ENCODE peak calls at places on chromosomes 16 and 17, in four cellular contexts. One of them, this sample, is unnamed.

GRCh38 chr16:12147681-12148479 is 171.3 kb downstream of the SNX29 start:
- DNase-seq in left ventricle myocardium inferior: peak; percentile 25
- DNase-seq in HFF-Myc: no peak
- DNase-seq in fibroblast of lung: no peak
- DNase-seq in this sample: no peak

GRCh38 chr17:45270828-45271418 is 9.0 kb upstream of the SPATA32 start:
- DNase-seq in HFF-Myc: no peak
- DNase-seq in left ventricle myocardium inferior: no peak
- DNase-seq in fibroblast of lung: no peak
- DNase-seq in this sample: no peak

GRCh38 chr16:30121741-30122620 is 1.0 kb downstream of the MAPK3 start:
- DNase-seq in HFF-Myc: no peak
- DNase-seq in fibroblast of lung: no peak
- DNase-seq in left ventricle myocardium inferior: peak; percentile 82
- DNase-seq in this sample: no peak

GRCh38 chr16:46743232-46743719 is 4.9 kb downstream of the MYLK3 start:
- DNase-seq in HFF-Myc: no peak
- DNase-seq in left ventricle myocardium inferior: peak; percentile 46
- DNase-seq in fibroblast of lung: peak; percentile 51
- DNase-seq in this sample: peak; percentile 32

GRCh38 chr17:55402374-55402773 is 19.3 kb downstream of the MMD start:
- DNase-seq in fibroblast of lung: peak; percentile 25
- DNase-seq in left ventricle myocardium inferior: no peak
- DNase-seq in HFF-Myc: no peak
- DNase-seq in this sample: no peak

GRCh38 chr17:72916991-72917390 is 175.5 kb downstream of the SLC39A11 start:
- DNase-seq in fibroblast of lung: no peak
- DNase-seq in left ventricle myocardium inferior: no peak
- DNase-seq in HFF-Myc: peak; percentile 58
- DNase-seq in this sample: peak; percentile 23

GRCh38 chr16:82715833-82716232 is 89.1 kb downstream of the CDH13 start:
- DNase-seq in HFF-Myc: no peak
- DNase-seq in fibroblast of lung: no peak
- DNase-seq in left ventricle myocardium inferior: peak; percentile 60
- DNase-seq in this sample: peak; percentile 53

GRCh38 chr17:44941712-44942331 is 5.8 kb downstream of the KIF18B start:
- DNase-seq in HFF-Myc: no peak
- DNase-seq in left ventricle myocardium inferior: no peak
- DNase-seq in fibroblast of lung: no peak
- DNase-seq in this sample: no peak

GRCh38 chr16:82195917-82196494 is 26.0 kb upstream of the MPHOSPH6 start:
- DNase-seq in left ventricle myocardium inferior: no peak
- DNase-seq in HFF-Myc: no peak
- DNase-seq in fibroblast of lung: no peak
- DNase-seq in this sample: peak; percentile 6

GRCh38 chr16:27346818-27347217 is 33.0 kb downstream of the IL4R start:
- DNase-seq in fibroblast of lung: no peak
- DNase-seq in left ventricle myocardium inferior: no peak
- DNase-seq in HFF-Myc: no peak
- DNase-seq in this sample: no peak

GRCh38 chr16:89052191-89052787 is 41.4 kb upstream of the ACSF3 start:
- DNase-seq in fibroblast of lung: peak; percentile 1
- DNase-seq in left ventricle myocardium inferior: no peak
- DNase-seq in HFF-Myc: no peak
- DNase-seq in this sample: no peak

GRCh38 chr17:38341035-38341721 is 2.6 kb downstream of the GPR179 start:
- DNase-seq in HFF-Myc: no peak
- DNase-seq in fibroblast of lung: no peak
- DNase-seq in left ventricle myocardium inferior: peak; percentile 71
- DNase-seq in this sample: peak; percentile 65

GRCh38 chr16:69039333-69039941 is 66.0 kb upstream of the HAS3 start:
- DNase-seq in HFF-Myc: no peak
- DNase-seq in fibroblast of lung: peak; percentile 52
- DNase-seq in left ventricle myocardium inferior: no peak
- DNase-seq in this sample: peak; percentile 34

GRCh38 chr17:7888184-7888920 is at the start of gene CHD3:
- DNase-seq in HFF-Myc: no peak
- DNase-seq in fibroblast of lung: no peak
- DNase-seq in left ventricle myocardium inferior: no peak
- DNase-seq in this sample: no peak

GRCh38 chr17:48612854-48613691 is 2.0 kb downstream of the HOXB8 start:
- DNase-seq in HFF-Myc: no peak
- DNase-seq in left ventricle myocardium inferior: no peak
- DNase-seq in fibroblast of lung: peak; percentile 19
- DNase-seq in this sample: peak; percentile 31

GRCh38 chr16:63776034-63776433 is 1345.8 kb downstream of the CDH11 start:
- DNase-seq in HFF-Myc: no peak
- DNase-seq in fibroblast of lung: no peak
- DNase-seq in left ventricle myocardium inferior: no peak
- DNase-seq in this sample: no peak

GRCh38 chr16:84322749-84323148 is 28.1 kb downstream of the WFDC1 start:
- DNase-seq in left ventricle myocardium inferior: no peak
- DNase-seq in fibroblast of lung: no peak
- DNase-seq in HFF-Myc: no peak
- DNase-seq in this sample: no peak

GRCh38 chr17:64938925-64939474 is 19.7 kb upstream of the LRRC37A3 start:
- DNase-seq in HFF-Myc: no peak
- DNase-seq in fibroblast of lung: no peak
- DNase-seq in left ventricle myocardium inferior: peak; percentile 39
- DNase-seq in this sample: peak; percentile 32

GRCh38 chr17:51064061-51064735 is 56.5 kb downstream of the SPAG9 start:
- DNase-seq in left ventricle myocardium inferior: no peak
- DNase-seq in fibroblast of lung: peak; percentile 73
- DNase-seq in HFF-Myc: no peak
- DNase-seq in this sample: peak; percentile 21

GRCh38 chr17:50020841-50021599 is 26.0 kb upstream of the DLX3 start:
- DNase-seq in fibroblast of lung: no peak
- DNase-seq in HFF-Myc: no peak
- DNase-seq in left ventricle myocardium inferior: no peak
- DNase-seq in this sample: no peak

GRCh38 chr17:73900516-73900915 is 256.3 kb upstream of the SDK2 start:
- DNase-seq in fibroblast of lung: no peak
- DNase-seq in left ventricle myocardium inferior: no peak
- DNase-seq in HFF-Myc: no peak
- DNase-seq in this sample: no peak

GRCh38 chr17:72255481-72255880 is 134.7 kb downstream of the SOX9 start:
- DNase-seq in HFF-Myc: no peak
- DNase-seq in left ventricle myocardium inferior: no peak
- DNase-seq in fibroblast of lung: no peak
- DNase-seq in this sample: no peak

GRCh38 chr17:73976676-73977521 is 226.6 kb upstream of the RPL38 start:
- DNase-seq in HFF-Myc: no peak
- DNase-seq in left ventricle myocardium inferior: no peak
- DNase-seq in fibroblast of lung: peak; percentile 73
- DNase-seq in this sample: no peak

GRCh38 chr17:12634789-12635414 is 30.8 kb upstream of the MYOCD start:
- DNase-seq in HFF-Myc: no peak
- DNase-seq in fibroblast of lung: no peak
- DNase-seq in left ventricle myocardium inferior: no peak
- DNase-seq in this sample: no peak

GRCh38 chr16:21300309-21301167 is 22.4 kb upstream of the CRYM start:
- DNase-seq in left ventricle myocardium inferior: peak; percentile 87
- DNase-seq in fibroblast of lung: peak; percentile 99
- DNase-seq in HFF-Myc: peak; percentile 100
- DNase-seq in this sample: peak; percentile 100

GRCh38 chr16:2773188-2773968 is 3.7 kb downstream of the ELOB start:
- DNase-seq in fibroblast of lung: peak; percentile 41
- DNase-seq in left ventricle myocardium inferior: no peak
- DNase-seq in HFF-Myc: no peak
- DNase-seq in this sample: peak; percentile 59

GRCh38 chr16:63312343-63312742 is 1276.1 kb upstream of the CDH8 start:
- DNase-seq in fibroblast of lung: no peak
- DNase-seq in HFF-Myc: no peak
- DNase-seq in left ventricle myocardium inferior: no peak
- DNase-seq in this sample: no peak

GRCh38 chr16:16092925-16093624 is 130.2 kb downstream of the ABCC6 start:
- DNase-seq in HFF-Myc: no peak
- DNase-seq in fibroblast of lung: peak; percentile 71
- DNase-seq in left ventricle myocardium inferior: no peak
- DNase-seq in this sample: peak; percentile 48

GRCh38 chr17:18043491-18043890 is 4.3 kb downstream of the GID4 start:
- DNase-seq in fibroblast of lung: peak; percentile 24
- DNase-seq in left ventricle myocardium inferior: no peak
- DNase-seq in HFF-Myc: no peak
- DNase-seq in this sample: no peak
- TF ChIP-seq CTCF in fibroblast of lung: peak; percentile 29
- TF ChIP-seq CTCF in left ventricle myocardium inferior: peak; percentile 32
- TF ChIP-seq CTCF in HFF-Myc: no peak
- TF ChIP-seq CTCF in this sample: peak; percentile 22

GRCh38 chr17:43769859-43770258 is 8.9 kb downstream of the DUSP3 start:
- DNase-seq in left ventricle myocardium inferior: no peak
- DNase-seq in HFF-Myc: no peak
- DNase-seq in fibroblast of lung: no peak
- DNase-seq in this sample: no peak

GRCh38 chr17:43769426-43769825 is 9.4 kb downstream of the DUSP3 start:
- DNase-seq in left ventricle myocardium inferior: no peak
- DNase-seq in fibroblast of lung: no peak
- DNase-seq in HFF-Myc: no peak
- DNase-seq in this sample: no peak

GRCh38 chr17:43767713-43768059 is 9.1 kb upstream of the SOST start:
- DNase-seq in left ventricle myocardium inferior: no peak
- DNase-seq in HFF-Myc: no peak
- DNase-seq in fibroblast of lung: no peak
- DNase-seq in this sample: no peak

GRCh38 chr17:43768382-43768781 is 9.8 kb upstream of the SOST start:
- DNase-seq in fibroblast of lung: no peak
- DNase-seq in HFF-Myc: no peak
- DNase-seq in left ventricle myocardium inferior: peak; percentile 75
- DNase-seq in this sample: no peak

DNA sequence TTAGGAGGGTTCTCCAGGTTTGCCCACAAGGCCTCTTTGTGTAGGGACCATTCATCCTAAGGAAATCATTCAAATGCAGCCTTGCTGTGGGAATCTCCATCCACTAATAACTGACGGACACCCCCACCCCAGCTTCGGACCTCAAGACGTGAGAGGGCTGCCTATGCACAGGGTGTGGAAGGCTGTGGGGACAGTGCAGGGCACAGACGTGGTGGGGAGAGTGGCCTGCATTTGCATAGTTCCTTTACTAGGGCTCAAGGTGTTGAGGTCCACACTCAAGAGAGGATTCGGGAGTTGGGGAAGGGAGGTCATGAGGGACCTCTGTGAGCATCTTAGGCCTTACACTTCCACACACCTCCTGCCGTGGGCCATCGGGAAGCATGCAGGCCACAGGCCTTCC is 9.8 kb downstream of the DUSP3 start:
- DNase-seq in fibroblast of lung: no peak
- DNase-seq in HFF-Myc: no peak
- DNase-seq in left ventricle myocardium inferior: no peak
- DNase-seq in this sample: no peak
- H3K4me3 ChIP-seq in fibroblast of lung: no peak overlapping the region
- H3K4me3 ChIP-seq in HFF-Myc: no peak overlapping the region
- H3K4me3 ChIP-seq in left ventricle myocardium inferior: no peak overlapping the region
- H3K4me3 ChIP-seq in this sample: no peak overlapping the region

GRCh38 chr16:75151798-75152197 is 3.5 kb downstream of the ZFP1 start:
- DNase-seq in fibroblast of lung: no peak
- DNase-seq in HFF-Myc: no peak
- DNase-seq in left ventricle myocardium inferior: no peak
- DNase-seq in this sample: no peak

GRCh38 chr16:75152635-75153034 is 4.3 kb downstream of the ZFP1 start:
- DNase-seq in fibroblast of lung: no peak
- DNase-seq in left ventricle myocardium inferior: no peak
- DNase-seq in HFF-Myc: no peak
- DNase-seq in this sample: no peak

GRCh38 chr16:75147968-75148310 is 385 bp upstream of the ZFP1 start:
- DNase-seq in left ventricle myocardium inferior: no peak
- DNase-seq in fibroblast of lung: no peak
- DNase-seq in HFF-Myc: no peak
- DNase-seq in this sample: no peak

GRCh38 chr16:75148311-75149195 is at the start of gene ZFP1:
- DNase-seq in left ventricle myocardium inferior: peak; percentile 96
- DNase-seq in fibroblast of lung: peak; percentile 85
- DNase-seq in HFF-Myc: peak; percentile 80
- DNase-seq in this sample: peak; percentile 96
- TF ChIP-seq CTCF in left ventricle myocardium inferior: no peak
- TF ChIP-seq CTCF in fibroblast of lung: no peak
- TF ChIP-seq CTCF in HFF-Myc: no peak
- TF ChIP-seq CTCF in this sample: no peak

GRCh38 chr16:56632160-56632847 is at the start of gene MT1M:
- DNase-seq in left ventricle myocardium inferior: peak; percentile 72
- DNase-seq in HFF-Myc: no peak
- DNase-seq in fibroblast of lung: peak; percentile 23
- DNase-seq in this sample: no peak

GRCh38 chr16:56630134-56630533 is 2.3 kb upstream of the MT1M start:
- DNase-seq in fibroblast of lung: no peak
- DNase-seq in left ventricle myocardium inferior: no peak
- DNase-seq in HFF-Myc: no peak
- DNase-seq in this sample: no peak

GRCh38 chr16:56631197-56631596 is 1.3 kb upstream of the MT1M start:
- DNase-seq in HFF-Myc: no peak
- DNase-seq in fibroblast of lung: no peak
- DNase-seq in left ventricle myocardium inferior: no peak
- DNase-seq in this sample: no peak

GRCh38 chr16:56632848-56633365 is 448 bp downstream of the MT1M start:
- DNase-seq in fibroblast of lung: no peak
- DNase-seq in left ventricle myocardium inferior: no peak
- DNase-seq in HFF-Myc: no peak
- DNase-seq in this sample: no peak

GRCh38 chr16:56631832-56632159 is 663 bp upstream of the MT1M start:
- DNase-seq in fibroblast of lung: no peak
- DNase-seq in HFF-Myc: no peak
- DNase-seq in left ventricle myocardium inferior: no peak
- DNase-seq in this sample: no peak
- H3K4me3 ChIP-seq in fibroblast of lung: peak overlapping the region; percentile 47
- H3K4me3 ChIP-seq in HFF-Myc: peak overlapping the region; percentile 33
- H3K4me3 ChIP-seq in left ventricle myocardium inferior: peak overlapping the region; percentile 69
- H3K4me3 ChIP-seq in this sample: peak overlapping the region; percentile 46

GRCh38 chr16:13839577-13839976 is 80.4 kb upstream of the ERCC4 start:
- DNase-seq in fibroblast of lung: no peak
- DNase-seq in left ventricle myocardium inferior: no peak
- DNase-seq in HFF-Myc: no peak
- DNase-seq in this sample: no peak
- TF ChIP-seq CTCF in fibroblast of lung: no peak
- TF ChIP-seq CTCF in left ventricle myocardium inferior: no peak
- TF ChIP-seq CTCF in HFF-Myc: peak; percentile 16
- TF ChIP-seq CTCF in this sample: no peak

This sample was measured in foreskin fibroblast.